ENCODE peak calls at places on chromosomes 16 and 17, in four cellular contexts. T, S, L and I are unnamed samples.

GRCh38 chr17:8872705-8873426 is 5.4 kb upstream of the PIK3R6 start:
- DNase-seq in S (no peak), T (no peak), L (no peak), I (no peak)

GRCh38 chr17:82884923-82885322 is 45.1 kb upstream of the ZNF750 start:
- DNase-seq in S (no peak), L (no peak), T (no peak), I (no peak)

GRCh38 chr16:10619271-10619849 is 39.0 kb upstream of the EMP2 start:
- DNase-seq in S (no peak), T (no peak), L (no peak), I (peak)

GRCh38 chr17:1568950-1569810 is 6.6 kb upstream of the PITPNA start:
- DNase-seq in S (no peak), L (no peak), T (no peak), I (no peak)

GRCh38 chr17:17398188-17398927 is 78.4 kb upstream of the MED9 start:
- DNase-seq in T (peak), S (no peak), L (peak), I (peak)

GRCh38 chr16:84331998-84332780 is 36.1 kb upstream of the ATP2C2 start:
- DNase-seq in S (peak), T (no peak), L (no peak), I (no peak)

GRCh38 chr16:11084484-11085024 is 140.2 kb downstream of the CLEC16A start:
- DNase-seq in T (no peak), L (no peak), S (no peak), I (no peak)

GRCh38 chr17:58219789-58220183 is 731 bp upstream of the MKS1 start:
- DNase-seq in T (no peak), L (no peak), S (no peak), I (no peak)

GRCh38 chr17:60077226-60077625 is 1.5 kb downstream of the HEATR6 start:
- DNase-seq in S (no peak), L (no peak), T (no peak), I (no peak)

GRCh38 chr17:29563816-29564215 is 3.0 kb downstream of the ABHD15 start:
- DNase-seq in S (no peak), L (no peak), T (no peak), I (no peak)

GRCh38 chr17:75263051-75263450 is 1.4 kb downstream of the MRPS7 start:
- DNase-seq in T (no peak), L (no peak), S (no peak), I (no peak)

GRCh38 chr17:75265614-75266314 is 4.1 kb downstream of the MRPS7 start:
- DNase-seq in T (no peak), S (no peak), L (no peak), I (no peak)

GRCh38 chr17:75260679-75261335 is 599 bp downstream of the GGA3 start:
- DNase-seq in L (no peak), T (no peak), S (no peak), I (no peak)

GRCh38 chr17:75262112-75262606 is 480 bp downstream of the MRPS7 start:
- DNase-seq in L (no peak), S (no peak), T (peak), I (no peak)

GRCh38 chr17:75261336-75262111 is at the start of the genes GGA3 and MRPS7:
- DNase-seq in L (peak), S (peak), T (peak), I (peak)
- TF ChIP-seq POLR2A in L (peak), S (peak), T (peak), I (peak)

GRCh38 chr16:67606632-67607031 is 38.3 kb upstream of the CARMIL2 start:
- DNase-seq in T (no peak), L (no peak), S (no peak), I (no peak)

GRCh38 chr16:67605641-67606040 is 39.3 kb upstream of the CARMIL2 start:
- DNase-seq in L (no peak), T (no peak), S (no peak), I (no peak)

GRCh38 chr16:67613808-67614207 is 31.1 kb upstream of the CARMIL2 start:
- DNase-seq in T (no peak), L (no peak), S (no peak), I (no peak)

GRCh38 chr16:67608367-67608766 is 36.6 kb upstream of the CARMIL2 start:
- DNase-seq in T (no peak), L (no peak), S (no peak), I (no peak)
- TF ChIP-seq CTCF in T (no peak), L (no peak), S (no peak), I (no peak)

GRCh38 chr17:44191941-44192496 is 5.2 kb downstream of the TMUB2 start:
- DNase-seq in T (no peak), L (no peak), S (no peak), I (no peak)
- TF ChIP-seq POLR2A in T (no peak), L (no peak), S (no peak), I (no peak)

GRCh38 chr16:16782153-16782552 is 403.2 kb downstream of the NPIPA7 start:
- DNase-seq in S (no peak), L (no peak), T (no peak), I (no peak)
- TF ChIP-seq CTCF in S (no peak), L (no peak), T (no peak), I (no peak)

GRCh38 chr17:37742762-37743611 is 1.9 kb downstream of the HNF1B start:
- DNase-seq in S (no peak), L (no peak), T (peak), I (no peak)

GRCh38 chr17:37743875-37744632 is 805 bp downstream of the HNF1B start:
- DNase-seq in L (no peak), S (peak), T (peak), I (no peak)

GRCh38 chr17:37742114-37742761 is 2.6 kb downstream of the HNF1B start:
- DNase-seq in T (no peak), S (peak), L (no peak), I (no peak)

GRCh38 chr17:37744633-37744927 is 279 bp downstream of the HNF1B start:
- DNase-seq in S (no peak), T (no peak), L (no peak), I (no peak)

GRCh38 chr17:37743612-37743874 is 1.3 kb downstream of the HNF1B start:
- DNase-seq in T (peak), S (peak), L (no peak), I (no peak)
- TF ChIP-seq POLR2A in T (peak), S (peak), L (no peak), I (no peak)

DNA sequence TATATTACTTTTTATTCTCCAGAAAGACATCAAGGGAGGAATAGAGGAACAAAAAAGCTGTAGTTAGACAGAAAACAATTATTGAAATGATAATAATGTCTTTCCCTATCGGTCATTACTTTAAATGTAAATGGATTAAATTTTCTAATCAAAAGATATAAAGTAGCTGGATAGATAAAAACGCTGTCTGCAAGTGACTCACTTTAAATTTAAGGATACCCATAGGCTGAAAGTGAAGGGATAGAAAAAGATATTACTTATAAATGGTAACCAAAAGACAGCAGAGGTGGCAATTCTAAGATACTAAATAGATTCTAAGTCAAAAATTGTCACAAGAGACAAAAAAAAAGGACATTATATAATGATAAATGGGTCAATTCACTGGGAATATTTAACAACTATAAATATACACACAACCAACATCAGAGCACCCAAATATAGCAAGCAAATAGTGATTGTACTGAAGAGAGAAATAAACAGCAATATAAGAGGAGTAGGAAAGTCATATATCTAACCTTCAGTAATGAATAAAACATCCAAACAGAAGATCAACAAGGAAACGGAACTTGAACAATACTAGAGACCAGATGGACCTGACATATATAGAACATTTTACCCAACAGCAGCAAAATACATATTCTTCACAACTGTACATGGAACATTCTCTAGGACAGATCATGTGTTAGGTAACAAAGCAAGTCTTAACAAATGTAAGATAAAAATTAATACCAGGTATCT is 116.9 kb downstream of the BRIP1 start:
- DNase-seq in L (no peak), T (no peak), S (no peak), I (no peak)
- TF ChIP-seq CTCF in L (no peak), T (no peak), S (no peak), I (no peak)

GRCh38 chr16:50679266-50679665 is 1.8 kb downstream of the SNX20 start:
- DNase-seq in L (no peak), S (no peak), T (no peak), I (no peak)
- TF ChIP-seq POLR2A in L (no peak), S (no peak), T (no peak), I (no peak)

DNA sequence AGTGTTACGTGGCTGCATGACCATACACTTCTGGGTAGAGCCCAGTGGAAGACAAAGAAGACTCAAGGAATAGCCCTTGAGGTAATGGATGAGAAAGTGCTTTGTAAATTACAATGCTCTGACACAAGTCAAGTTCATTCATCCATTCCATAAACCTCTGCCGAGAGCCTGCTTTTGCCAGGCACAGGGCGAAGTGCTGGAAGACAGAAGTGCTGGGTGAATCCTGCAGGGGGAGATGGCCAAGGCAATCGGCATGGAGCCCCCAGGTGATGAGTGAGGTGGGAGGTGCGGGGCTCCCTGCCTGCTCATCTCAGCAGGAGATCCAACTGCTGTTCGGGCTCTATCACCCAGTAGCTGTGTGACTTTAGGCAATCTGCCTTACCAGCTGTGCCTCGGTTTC is 2.8 kb upstream of the SOCS3 start:
- DNase-seq in S (no peak), T (no peak), L (no peak), I (no peak)
- TF ChIP-seq CTCF in S (no peak), T (no peak), L (no peak), I (no peak)

GRCh38 chr16:88783391-88784073 is 1.5 kb downstream of the PIEZO1 start:
- DNase-seq in L (no peak), S (peak), T (peak), I (no peak)

GRCh38 chr16:88787579-88788314 is 2.7 kb upstream of the PIEZO1 start:
- DNase-seq in T (no peak), L (no peak), S (peak), I (no peak)

GRCh38 chr16:88784856-88785105 is 239 bp downstream of the PIEZO1 start:
- DNase-seq in T (no peak), S (no peak), L (no peak), I (no peak)

GRCh38 chr16:88784074-88784855 is 755 bp downstream of the PIEZO1 start:
- DNase-seq in T (peak), L (no peak), S (no peak), I (no peak)

GRCh38 chr16:88785106-88785924 is at the start of gene PIEZO1:
- DNase-seq in T (peak), S (peak), L (no peak), I (no peak)
- TF ChIP-seq POLR2A in T (peak), S (peak), L (peak), I (no peak)